ENCODE peak calls at places on chromosomes 5 and 9, in six cellular contexts. One of them, this sample, is unnamed.
A peak's percentile ranks its signal among the peaks of the same experiment; 100 is the strongest.

GRCh38 chr9:97307500-97308163 is at the start of gene CCDC180:
- DNase-seq in BE2C: no peak
- DNase-seq in effector memory CD4-positive, alpha-beta T cell: no peak
- DNase-seq in left lung: no peak
- DNase-seq in H7: no peak
- DNase-seq in cardiac muscle cell: no peak
- DNase-seq in this sample: no peak

GRCh38 chr9:95565982-95566381 is 49.2 kb upstream of the PTCH1 start:
- DNase-seq in BE2C: no peak
- DNase-seq in effector memory CD4-positive, alpha-beta T cell: no peak
- DNase-seq in left lung: no peak
- DNase-seq in H7: no peak
- DNase-seq in cardiac muscle cell: no peak
- DNase-seq in this sample: no peak

GRCh38 chr5:177365845-177366527 is 8.3 kb downstream of the RGS14 start:
- DNase-seq in BE2C: no peak
- DNase-seq in effector memory CD4-positive, alpha-beta T cell: no peak
- DNase-seq in left lung: no peak
- DNase-seq in H7: peak; percentile 68
- DNase-seq in cardiac muscle cell: no peak
- DNase-seq in this sample: no peak

GRCh38 chr5:10607023-10607665 is 43.3 kb downstream of the ANKRD33B start:
- DNase-seq in BE2C: peak; percentile 37
- DNase-seq in effector memory CD4-positive, alpha-beta T cell: no peak
- DNase-seq in left lung: no peak
- DNase-seq in H7: no peak
- DNase-seq in cardiac muscle cell: peak; percentile 90
- DNase-seq in this sample: no peak

GRCh38 chr5:117077142-117077541 is 502.5 kb upstream of the SEMA6A start:
- DNase-seq in BE2C: no peak
- DNase-seq in effector memory CD4-positive, alpha-beta T cell: no peak
- DNase-seq in left lung: no peak
- DNase-seq in H7: peak; percentile 8
- DNase-seq in cardiac muscle cell: no peak
- DNase-seq in this sample: no peak

GRCh38 chr5:162209005-162209605 is 141.5 kb downstream of the GABRG2 start:
- DNase-seq in BE2C: peak; percentile 82
- DNase-seq in effector memory CD4-positive, alpha-beta T cell: no peak
- DNase-seq in left lung: no peak
- DNase-seq in H7: peak; percentile 24
- DNase-seq in cardiac muscle cell: peak; percentile 72
- DNase-seq in this sample: no peak

GRCh38 chr9:37575921-37576721 is at the start of gene FBXO10:
- DNase-seq in BE2C: peak; percentile 89
- DNase-seq in effector memory CD4-positive, alpha-beta T cell: peak; percentile 32
- DNase-seq in left lung: peak; percentile 82
- DNase-seq in H7: peak; percentile 90
- DNase-seq in cardiac muscle cell: peak; percentile 91
- DNase-seq in this sample: peak; percentile 82

GRCh38 chr5:110916373-110917049 is 155.0 kb upstream of the TSLP start:
- DNase-seq in BE2C: no peak
- DNase-seq in effector memory CD4-positive, alpha-beta T cell: no peak
- DNase-seq in left lung: no peak
- DNase-seq in H7: no peak
- DNase-seq in cardiac muscle cell: no peak
- DNase-seq in this sample: no peak

GRCh38 chr5:74582853-74583252 is 57.7 kb downstream of the ENC1 start:
- DNase-seq in BE2C: no peak
- DNase-seq in effector memory CD4-positive, alpha-beta T cell: no peak
- DNase-seq in left lung: no peak
- DNase-seq in H7: no peak
- DNase-seq in cardiac muscle cell: no peak
- DNase-seq in this sample: no peak

GRCh38 chr5:175202461-175203065 is 241.4 kb downstream of the DRD1 start:
- DNase-seq in BE2C: peak; percentile 40
- DNase-seq in effector memory CD4-positive, alpha-beta T cell: no peak
- DNase-seq in left lung: no peak
- DNase-seq in H7: no peak
- DNase-seq in cardiac muscle cell: peak; percentile 46
- DNase-seq in this sample: no peak

GRCh38 chr9:137764171-137764671 is 113.4 kb upstream of the CACNA1B start:
- DNase-seq in BE2C: no peak
- DNase-seq in effector memory CD4-positive, alpha-beta T cell: no peak
- DNase-seq in left lung: no peak
- DNase-seq in H7: no peak
- DNase-seq in cardiac muscle cell: no peak
- DNase-seq in this sample: no peak

GRCh38 chr5:321726-322251 is 275 bp downstream of the AHRR start:
- DNase-seq in BE2C: no peak
- DNase-seq in effector memory CD4-positive, alpha-beta T cell: no peak
- DNase-seq in left lung: no peak
- DNase-seq in H7: peak; percentile 76
- DNase-seq in cardiac muscle cell: no peak
- DNase-seq in this sample: no peak

GRCh38 chr5:61171479-61171878 is 9.2 kb upstream of the SMIM15 start:
- DNase-seq in BE2C: no peak
- DNase-seq in effector memory CD4-positive, alpha-beta T cell: no peak
- DNase-seq in left lung: no peak
- DNase-seq in H7: no peak
- DNase-seq in cardiac muscle cell: no peak
- DNase-seq in this sample: no peak

GRCh38 chr5:71899865-71900342 is 180.8 kb downstream of the CARTPT start:
- DNase-seq in BE2C: no peak
- DNase-seq in effector memory CD4-positive, alpha-beta T cell: no peak
- DNase-seq in left lung: no peak
- DNase-seq in H7: no peak
- DNase-seq in cardiac muscle cell: no peak
- DNase-seq in this sample: no peak

GRCh38 chr5:142982821-142983200 is 212.6 kb downstream of the ARHGAP26 start:
- DNase-seq in BE2C: no peak
- DNase-seq in effector memory CD4-positive, alpha-beta T cell: no peak
- DNase-seq in left lung: no peak
- DNase-seq in H7: peak; percentile 49
- DNase-seq in cardiac muscle cell: no peak
- DNase-seq in this sample: no peak

GRCh38 chr9:108416321-108416720 is 439.5 kb downstream of the ACTL7B start:
- DNase-seq in BE2C: no peak
- DNase-seq in effector memory CD4-positive, alpha-beta T cell: no peak
- DNase-seq in left lung: no peak
- DNase-seq in H7: no peak
- DNase-seq in cardiac muscle cell: no peak
- DNase-seq in this sample: no peak

GRCh38 chr5:31209341-31209740 is 15.9 kb downstream of the CDH6 start:
- DNase-seq in BE2C: no peak
- DNase-seq in effector memory CD4-positive, alpha-beta T cell: no peak
- DNase-seq in left lung: no peak
- DNase-seq in H7: no peak
- DNase-seq in cardiac muscle cell: no peak
- DNase-seq in this sample: no peak

GRCh38 chr9:6938447-6938846 is 180.7 kb downstream of the KDM4C start:
- DNase-seq in BE2C: no peak
- DNase-seq in effector memory CD4-positive, alpha-beta T cell: no peak
- DNase-seq in left lung: no peak
- DNase-seq in H7: no peak
- DNase-seq in cardiac muscle cell: no peak
- DNase-seq in this sample: no peak

GRCh38 chr5:76855961-76856360 is 6.1 kb downstream of the S100Z start:
- DNase-seq in BE2C: no peak
- DNase-seq in effector memory CD4-positive, alpha-beta T cell: no peak
- DNase-seq in left lung: peak; percentile 43
- DNase-seq in H7: no peak
- DNase-seq in cardiac muscle cell: no peak
- DNase-seq in this sample: no peak

GRCh38 chr9:120542701-120543490 is 37.1 kb downstream of the CDK5RAP2 start:
- DNase-seq in BE2C: no peak
- DNase-seq in effector memory CD4-positive, alpha-beta T cell: no peak
- DNase-seq in left lung: no peak
- DNase-seq in H7: no peak
- DNase-seq in cardiac muscle cell: no peak
- DNase-seq in this sample: no peak

GRCh38 chr9:120541921-120542320 is 38.0 kb downstream of the CDK5RAP2 start:
- DNase-seq in BE2C: no peak
- DNase-seq in effector memory CD4-positive, alpha-beta T cell: no peak
- DNase-seq in left lung: no peak
- DNase-seq in H7: no peak
- DNase-seq in cardiac muscle cell: no peak
- DNase-seq in this sample: no peak

GRCh38 chr9:120544441-120544840 is 35.5 kb downstream of the CDK5RAP2 start:
- DNase-seq in BE2C: no peak
- DNase-seq in effector memory CD4-positive, alpha-beta T cell: no peak
- DNase-seq in left lung: no peak
- DNase-seq in H7: no peak
- DNase-seq in cardiac muscle cell: no peak
- DNase-seq in this sample: no peak

GRCh38 chr9:120539951-120540350 is 40.0 kb downstream of the CDK5RAP2 start:
- DNase-seq in BE2C: no peak
- DNase-seq in effector memory CD4-positive, alpha-beta T cell: no peak
- DNase-seq in left lung: no peak
- DNase-seq in H7: no peak
- DNase-seq in cardiac muscle cell: no peak
- DNase-seq in this sample: no peak

GRCh38 chr9:120545691-120546565 is 34.0 kb downstream of the CDK5RAP2 start:
- DNase-seq in BE2C: no peak
- DNase-seq in effector memory CD4-positive, alpha-beta T cell: no peak
- DNase-seq in left lung: no peak
- DNase-seq in H7: no peak
- DNase-seq in cardiac muscle cell: no peak
- DNase-seq in this sample: no peak
- H3K36me3 ChIP-seq in BE2C: peaks cover 79% of the 10 kb centered on the region
- H3K36me3 ChIP-seq in effector memory CD4-positive, alpha-beta T cell: peaks cover 77% of the 10 kb centered on the region
- H3K36me3 ChIP-seq in left lung: no peaks in the 10 kb centered on the region
- H3K36me3 ChIP-seq in H7: peaks cover 14% of the 10 kb centered on the region
- H3K36me3 ChIP-seq in cardiac muscle cell: peaks cover 48% of the 10 kb centered on the region
- H3K36me3 ChIP-seq in this sample: peaks cover 44% of the 10 kb centered on the region

GRCh38 chr5:169703803-169704202 is 66.7 kb downstream of the DOCK2 start:
- DNase-seq in BE2C: no peak
- DNase-seq in effector memory CD4-positive, alpha-beta T cell: no peak
- DNase-seq in left lung: no peak
- DNase-seq in H7: no peak
- DNase-seq in cardiac muscle cell: no peak
- DNase-seq in this sample: no peak
- H3K36me3 ChIP-seq in BE2C: no peaks in the 10 kb centered on the region
- H3K36me3 ChIP-seq in effector memory CD4-positive, alpha-beta T cell: peaks cover 77% of the 10 kb centered on the region
- H3K36me3 ChIP-seq in left lung: no peaks in the 10 kb centered on the region
- H3K36me3 ChIP-seq in H7: no peaks in the 10 kb centered on the region
- H3K36me3 ChIP-seq in cardiac muscle cell: no peaks in the 10 kb centered on the region
- H3K36me3 ChIP-seq in this sample: no peaks in the 10 kb centered on the region

GRCh38 chr5:150540615-150541396 is 32.9 kb downstream of the NDST1 start:
- DNase-seq in BE2C: no peak
- DNase-seq in effector memory CD4-positive, alpha-beta T cell: no peak
- DNase-seq in left lung: peak; percentile 53
- DNase-seq in H7: no peak
- DNase-seq in cardiac muscle cell: no peak
- DNase-seq in this sample: peak; percentile 92
- H3K36me3 ChIP-seq in BE2C: peaks cover 40% of the 10 kb centered on the region
- H3K36me3 ChIP-seq in effector memory CD4-positive, alpha-beta T cell: no peaks in the 10 kb centered on the region
- H3K36me3 ChIP-seq in left lung: peaks cover 4% of the 10 kb centered on the region
- H3K36me3 ChIP-seq in H7: peaks cover 44% of the 10 kb centered on the region
- H3K36me3 ChIP-seq in cardiac muscle cell: peaks cover 67% of the 10 kb centered on the region
- H3K36me3 ChIP-seq in this sample: peaks cover 59% of the 10 kb centered on the region

GRCh38 chr5:141638771-141639170 is 2.0 kb downstream of the RELL2 start:
- DNase-seq in BE2C: no peak
- DNase-seq in effector memory CD4-positive, alpha-beta T cell: no peak
- DNase-seq in left lung: no peak
- DNase-seq in H7: no peak
- DNase-seq in cardiac muscle cell: no peak
- DNase-seq in this sample: no peak
- H3K36me3 ChIP-seq in BE2C: no peaks in the 10 kb centered on the region
- H3K36me3 ChIP-seq in effector memory CD4-positive, alpha-beta T cell: peaks cover 16% of the 10 kb centered on the region
- H3K36me3 ChIP-seq in left lung: no peaks in the 10 kb centered on the region
- H3K36me3 ChIP-seq in H7: peaks cover 2% of the 10 kb centered on the region
- H3K36me3 ChIP-seq in cardiac muscle cell: no peaks in the 10 kb centered on the region
- H3K36me3 ChIP-seq in this sample: peaks cover 20% of the 10 kb centered on the region

GRCh38 chr5:80631277-80632259 is 22.9 kb upstream of the MSH3 start:
- DNase-seq in BE2C: no peak
- DNase-seq in effector memory CD4-positive, alpha-beta T cell: no peak
- DNase-seq in left lung: no peak
- DNase-seq in H7: no peak
- DNase-seq in cardiac muscle cell: no peak
- DNase-seq in this sample: no peak

GRCh38 chr5:80632700-80633099 is 21.8 kb upstream of the MSH3 start:
- DNase-seq in BE2C: no peak
- DNase-seq in effector memory CD4-positive, alpha-beta T cell: no peak
- DNase-seq in left lung: no peak
- DNase-seq in H7: no peak
- DNase-seq in cardiac muscle cell: no peak
- DNase-seq in this sample: no peak
- H3K36me3 ChIP-seq in BE2C: peaks cover 34% of the 10 kb centered on the region
- H3K36me3 ChIP-seq in effector memory CD4-positive, alpha-beta T cell: peaks cover 3% of the 10 kb centered on the region
- H3K36me3 ChIP-seq in left lung: no peaks in the 10 kb centered on the region
- H3K36me3 ChIP-seq in H7: peaks cover 3% of the 10 kb centered on the region
- H3K36me3 ChIP-seq in cardiac muscle cell: peaks cover 14% of the 10 kb centered on the region
- H3K36me3 ChIP-seq in this sample: peaks cover 16% of the 10 kb centered on the region

GRCh38 chr9:120787906-120788305 is 5.3 kb downstream of the FBXW2 start:
- DNase-seq in BE2C: no peak
- DNase-seq in effector memory CD4-positive, alpha-beta T cell: no peak
- DNase-seq in left lung: no peak
- DNase-seq in H7: no peak
- DNase-seq in cardiac muscle cell: no peak
- DNase-seq in this sample: no peak
- H3K36me3 ChIP-seq in BE2C: peaks cover 31% of the 10 kb centered on the region
- H3K36me3 ChIP-seq in effector memory CD4-positive, alpha-beta T cell: peaks cover 16% of the 10 kb centered on the region
- H3K36me3 ChIP-seq in left lung: no peaks in the 10 kb centered on the region
- H3K36me3 ChIP-seq in H7: peaks cover 8% of the 10 kb centered on the region
- H3K36me3 ChIP-seq in cardiac muscle cell: peaks cover 16% of the 10 kb centered on the region
- H3K36me3 ChIP-seq in this sample: peaks cover 36% of the 10 kb centered on the region

DNA sequence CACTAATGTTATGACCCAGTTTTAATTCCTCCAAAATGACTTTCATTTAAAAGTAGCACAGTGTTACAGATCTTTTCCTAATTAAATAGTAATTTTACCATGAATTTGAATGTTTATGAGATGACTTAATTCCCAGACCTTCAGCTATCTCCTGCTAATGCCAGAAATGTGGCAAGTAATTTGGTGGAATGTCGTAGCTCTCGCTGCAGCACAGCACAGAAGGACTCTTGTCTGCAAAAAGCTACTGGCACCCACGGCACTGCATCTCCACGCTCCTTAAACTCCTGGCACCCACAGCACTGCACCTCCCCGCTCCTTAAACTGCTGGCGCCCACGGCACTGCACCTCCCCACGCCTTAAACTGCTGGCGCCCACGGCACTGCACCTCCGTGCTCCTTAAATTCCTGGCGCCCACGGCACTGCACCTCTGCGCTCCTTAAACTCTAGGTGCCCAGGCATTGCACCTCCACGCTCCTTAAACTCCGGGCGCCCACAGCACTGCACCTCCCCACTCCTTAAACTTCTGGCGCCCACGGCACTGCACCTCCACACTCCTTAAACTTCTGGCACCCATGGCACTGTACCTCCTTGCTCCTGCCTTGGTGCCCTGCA is 163.0 kb downstream of the CDK5RAP2 start:
- DNase-seq in BE2C: no peak
- DNase-seq in effector memory CD4-positive, alpha-beta T cell: no peak
- DNase-seq in left lung: no peak
- DNase-seq in H7: no peak
- DNase-seq in cardiac muscle cell: no peak
- DNase-seq in this sample: no peak
- H3K36me3 ChIP-seq in BE2C: peaks cover 48% of the 10 kb centered on the region
- H3K36me3 ChIP-seq in effector memory CD4-positive, alpha-beta T cell: peaks cover 34% of the 10 kb centered on the region
- H3K36me3 ChIP-seq in left lung: no peaks in the 10 kb centered on the region
- H3K36me3 ChIP-seq in H7: peaks cover 8% of the 10 kb centered on the region
- H3K36me3 ChIP-seq in cardiac muscle cell: peaks cover 4% of the 10 kb centered on the region
- H3K36me3 ChIP-seq in this sample: peaks cover 41% of the 10 kb centered on the region